ENCODE peak calls at places on chromosome 6, in five cellular contexts. U is A549, G is fibroblast of lung, A is brain microvascular endothelial cell, F is dorsolateral prefrontal cortex. K is an unnamed sample.

GRCh38 chr6:56724455-56724854 is 81.8 kb upstream of the DST start:
- DNase-seq in G (peak), F (no peak), U (no peak), A (peak), K (no peak)

GRCh38 chr6:21305827-21306469 is 287.6 kb upstream of the SOX4 start:
- DNase-seq in F (no peak), G (peak), A (no peak), U (peak), K (peak)

GRCh38 chr6:167708501-167709094 is 118.1 kb upstream of the AFDN start:
- DNase-seq in G (no peak), U (no peak), A (no peak), F (no peak), K (no peak)

GRCh38 chr6:117482240-117483003 is at the start of gene DCBLD1:
- DNase-seq in F (peak), G (peak), A (peak), U (peak), K (peak)

GRCh38 chr6:71727632-71728294 is 158.6 kb upstream of the RIMS1 start:
- DNase-seq in U (no peak), G (no peak), F (no peak), A (peak), K (no peak)

GRCh38 chr6:96716221-96716620 is 121.1 kb downstream of the GPR63 start:
- DNase-seq in U (no peak), F (no peak), A (no peak), G (no peak), K (no peak)

GRCh38 chr6:506508-506907 is 115.0 kb downstream of the IRF4 start:
- DNase-seq in U (no peak), A (no peak), G (no peak), F (no peak), K (no peak)

GRCh38 chr6:33427585-33428218 is 7.8 kb downstream of the SYNGAP1 start:
- DNase-seq in U (peak), G (no peak), F (peak), A (no peak), K (peak)

GRCh38 chr6:15621203-15622044 is 41.4 kb downstream of the DTNBP1 start:
- DNase-seq in G (no peak), A (peak), U (no peak), F (peak), K (no peak)

GRCh38 chr6:340991-341827 is 48.9 kb downstream of the DUSP22 start:
- DNase-seq in F (no peak), G (no peak), A (no peak), U (no peak), K (no peak)

GRCh38 chr6:36349240-36349639 is 12.6 kb upstream of the BNIP5 start:
- DNase-seq in F (no peak), A (no peak), G (no peak), U (no peak), K (peak)

GRCh38 chr6:154229796-154230195 is 126.8 kb downstream of the IPCEF1 start:
- DNase-seq in U (no peak), A (no peak), G (no peak), F (no peak), K (no peak)

GRCh38 chr6:19368511-19368910 is 468.7 kb upstream of the ID4 start:
- DNase-seq in F (no peak), A (peak), G (peak), U (no peak), K (peak)

GRCh38 chr6:37538107-37538506 is 38.4 kb upstream of the CCDC167 start:
- DNase-seq in A (no peak), U (peak), F (no peak), G (no peak), K (peak)

GRCh38 chr6:14934011-14934410 is 311.9 kb upstream of the JARID2 start:
- DNase-seq in U (no peak), F (no peak), A (no peak), G (no peak), K (no peak)

GRCh38 chr6:39791311-39791710 is 865 bp upstream of the DAAM2 start:
- DNase-seq in G (peak), A (no peak), U (no peak), F (no peak), K (no peak)

GRCh38 chr6:33638581-33638980 is 17.5 kb downstream of the ITPR3 start:
- DNase-seq in A (no peak), F (no peak), U (no peak), G (no peak), K (no peak)

GRCh38 chr6:163387317-163387716 is 27.2 kb upstream of the QKI start:
- DNase-seq in G (no peak), U (no peak), A (no peak), F (no peak), K (peak)

GRCh38 chr6:124961784-124962611 is at the start of gene RNF217:
- DNase-seq in F (peak), G (peak), A (peak), U (peak), K (peak)

GRCh38 chr6:87139236-87139635 is 16.1 kb upstream of the ZNF292 start:
- DNase-seq in F (no peak), U (peak), G (peak), A (peak), K (peak)

GRCh38 chr6:25660512-25660911 is 8.5 kb downstream of the SCGN start:
- DNase-seq in G (peak), F (no peak), A (peak), U (peak), K (peak)

GRCh38 chr6:31585531-31585930 is 546 bp upstream of the LST1 start:
- DNase-seq in A (no peak), F (no peak), U (peak), G (no peak), K (no peak)

GRCh38 chr6:54817236-54817635 is 29.3 kb upstream of the FAM83B start:
- DNase-seq in U (no peak), A (no peak), G (no peak), F (no peak), K (no peak)

GRCh38 chr6:110098511-110099116 is 80.9 kb downstream of the WASF1 start:
- DNase-seq in F (no peak), G (no peak), A (no peak), U (no peak), K (peak)

GRCh38 chr6:47655719-47656595 is 42.4 kb upstream of the ADGRF4 start:
- DNase-seq in A (no peak), U (peak), G (peak), F (no peak), K (peak)

GRCh38 chr6:47413752-47414516 is 63.7 kb upstream of the CD2AP start:
- DNase-seq in G (peak), U (peak), A (peak), F (peak), K (peak)

GRCh38 chr6:153167026-153167891 is 36.2 kb upstream of the RGS17 start:
- DNase-seq in A (peak), G (peak), U (peak), F (no peak), K (peak)

GRCh38 chr6:156618600-156619205 is 158.5 kb upstream of the ARID1B start:
- DNase-seq in G (peak), U (no peak), F (no peak), A (no peak), K (no peak)

GRCh38 chr6:88165877-88166492 is at the start of gene CNR1:
- DNase-seq in A (peak), U (peak), G (peak), F (peak), K (peak)

GRCh38 chr6:72770959-72771358 is 149.1 kb downstream of the KCNQ5 start:
- DNase-seq in U (no peak), A (no peak), F (no peak), G (no peak), K (no peak)

GRCh38 chr6:35016417-35017221 is 124.5 kb downstream of the TCP11 start:
- DNase-seq in F (no peak), A (no peak), U (no peak), G (peak), K (no peak)

GRCh38 chr6:137451926-137452325 is 42.3 kb downstream of the OLIG3 start:
- DNase-seq in U (no peak), G (peak), A (peak), F (no peak), K (no peak)

GRCh38 chr6:83539678-83540077 is 27.3 kb downstream of the PRSS35 start:
- DNase-seq in U (no peak), G (no peak), A (no peak), F (no peak), K (no peak)

GRCh38 chr6:89350281-89351037 is 2.1 kb downstream of the UBE2J1 start:
- DNase-seq in A (no peak), U (no peak), F (no peak), G (no peak), K (no peak)

GRCh38 chr6:2476376-2476775 is 231.0 kb upstream of the GMDS start:
- DNase-seq in G (peak), A (peak), U (peak), F (no peak), K (peak)

DNA sequence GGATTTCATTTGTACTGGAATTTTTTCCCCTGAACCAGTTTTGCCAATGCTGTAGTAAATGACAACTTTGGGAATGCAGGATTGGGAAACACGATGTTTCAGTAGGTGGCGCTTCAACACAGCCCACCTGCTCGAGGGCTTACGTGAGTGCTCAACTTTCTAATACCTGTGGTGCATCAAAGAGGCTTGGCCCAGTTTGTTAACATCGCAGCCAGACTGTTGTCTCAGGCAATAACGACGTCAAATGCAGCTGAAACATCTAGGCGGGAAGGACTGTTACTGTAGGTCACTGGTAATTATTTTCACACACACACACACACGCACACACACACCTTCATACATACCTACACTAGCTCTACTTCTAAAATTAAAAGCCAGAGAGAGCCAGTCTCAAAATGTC is 815.5 kb upstream of the SLC35B3 start:
- DNase-seq in G (peak), F (no peak), U (peak), A (peak), K (peak)
- TF ChIP-seq CTCF in G (peak), F (peak), U (peak), A (peak), K (peak)

GRCh38 chr6:135936606-135937005 is 85.1 kb downstream of the PDE7B start:
- DNase-seq in F (no peak), U (peak), G (peak), A (peak), K (peak)
- H3K27ac ChIP-seq in F (no peak), U (peak), G (peak), A (peak), K (peak)

GRCh38 chr6:45081634-45082033 is 246.5 kb upstream of the RUNX2 start:
- DNase-seq in F (no peak), A (no peak), G (no peak), U (no peak), K (no peak)
- TF ChIP-seq CTCF in F (no peak), A (no peak), G (no peak), U (no peak), K (no peak)

DNA sequence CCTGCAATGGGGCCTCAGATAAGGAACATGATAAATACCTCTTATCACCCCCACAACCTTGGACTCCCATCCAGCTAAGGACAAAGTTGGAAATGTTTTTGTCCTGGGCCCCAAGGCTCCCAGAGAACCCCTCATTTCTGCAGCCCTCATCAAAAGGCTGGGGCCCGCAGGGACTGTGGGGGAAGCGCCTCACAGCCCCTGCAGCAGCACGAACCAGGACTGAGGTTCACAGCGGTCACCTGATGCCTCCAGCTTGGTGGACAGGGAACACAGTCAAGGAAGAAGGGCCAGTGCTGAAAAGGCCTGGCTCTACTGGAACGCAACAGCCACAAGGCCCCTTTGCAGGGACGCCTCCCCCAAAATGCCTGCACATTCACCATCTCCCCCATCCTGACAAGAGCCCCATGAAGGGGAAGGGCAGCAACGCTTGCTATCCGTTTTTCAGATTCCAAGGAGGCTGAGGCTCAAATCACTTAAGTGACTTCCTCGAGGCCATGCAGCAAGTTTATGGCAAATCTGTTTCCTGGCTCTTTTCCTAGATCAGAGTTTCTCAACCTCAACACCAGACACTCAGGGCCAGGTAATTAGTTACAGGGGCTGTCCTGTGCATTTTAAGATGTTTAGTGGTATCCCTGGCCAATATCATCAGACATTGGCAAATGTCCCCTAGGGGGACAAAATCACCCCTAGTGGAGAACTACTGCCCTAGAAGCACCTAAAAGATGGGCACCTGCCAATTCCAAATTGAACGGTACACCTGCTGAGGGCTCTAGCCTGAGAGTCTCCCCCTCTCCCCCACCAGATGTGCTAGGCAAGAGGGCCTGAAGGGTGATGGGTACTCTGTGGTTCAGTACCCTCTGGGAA is 10.5 kb downstream of the TFEB start:
- DNase-seq in G (no peak), U (no peak), A (no peak), F (no peak), K (no peak)
- H3K27ac ChIP-seq in G (no peak), U (peak), A (no peak), F (peak), K (peak)

GRCh38 chr6:28537065-28537464 is 11.4 kb downstream of the GPX5 start:
- DNase-seq in U (no peak), F (no peak), A (peak), G (peak), K (no peak)

GRCh38 chr6:28537509-28538140 is 11.9 kb downstream of the GPX5 start:
- DNase-seq in G (peak), A (peak), U (peak), F (no peak), K (no peak)

GRCh38 chr6:28531479-28532128 is 5.9 kb downstream of the GPX5 start:
- DNase-seq in U (peak), G (no peak), F (no peak), A (no peak), K (no peak)

GRCh38 chr6:28530777-28531176 is 5.1 kb downstream of the GPX5 start:
- DNase-seq in F (no peak), U (no peak), G (no peak), A (no peak), K (no peak)

GRCh38 chr6:28534880-28535279 is 9.2 kb downstream of the GPX5 start:
- DNase-seq in U (no peak), G (no peak), A (no peak), F (no peak), K (no peak)
- TF ChIP-seq CTCF in U (no peak), G (no peak), A (no peak), F (no peak), K (no peak)

DNA sequence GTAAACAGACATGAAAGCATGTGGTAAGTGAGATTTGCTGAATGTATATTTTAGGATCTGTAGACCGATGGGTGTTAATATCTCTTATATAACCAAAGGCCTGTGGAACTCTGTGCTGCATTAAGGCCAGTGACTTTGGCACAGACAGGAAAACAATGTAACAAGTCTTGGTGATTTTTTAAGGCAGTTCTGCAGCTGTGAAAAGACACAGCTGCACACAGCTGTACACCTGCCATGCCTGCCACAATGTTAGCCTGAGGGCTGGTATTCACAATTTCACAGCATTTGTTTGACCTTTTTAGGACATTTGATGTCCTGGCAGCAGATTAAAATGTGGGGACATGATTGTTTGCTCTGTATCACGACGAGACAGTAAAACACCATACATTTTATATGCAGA is 6.1 kb downstream of the SOBP start:
- DNase-seq in F (no peak), A (no peak), G (no peak), U (no peak), K (no peak)
- H3K27ac ChIP-seq in F (peak), A (no peak), G (no peak), U (no peak), K (no peak)

DNA sequence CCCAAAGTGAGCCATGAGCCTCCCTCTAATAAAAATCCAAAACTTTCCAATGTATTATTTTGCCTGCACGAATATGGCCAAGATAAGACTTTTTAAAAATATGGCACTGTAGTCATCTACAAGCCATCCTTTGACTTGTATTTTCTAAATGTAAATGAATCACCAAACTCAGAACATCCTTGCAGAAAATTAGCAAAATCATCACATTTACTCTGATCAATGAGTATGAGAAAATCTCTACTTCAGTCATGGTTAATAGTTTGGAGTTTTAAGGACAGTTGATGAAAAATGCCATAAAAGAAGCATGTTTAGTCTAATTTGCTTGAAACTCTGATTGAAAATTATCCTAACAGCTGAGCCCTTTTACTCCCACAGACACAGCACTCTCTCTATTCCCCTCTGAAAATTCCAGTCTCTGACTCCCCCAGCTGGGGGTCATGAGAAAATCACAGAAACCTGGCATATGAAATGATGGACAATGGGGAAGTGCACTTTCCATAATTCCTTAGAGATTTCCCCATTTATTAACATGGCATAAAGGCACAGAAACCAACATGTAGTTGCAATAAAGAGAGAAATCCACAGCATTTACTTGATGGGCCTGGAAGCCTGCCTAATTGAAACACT is 214.1 kb downstream of the WDR27 start:
- DNase-seq in G (peak), A (no peak), F (no peak), U (no peak), K (peak)
- TF ChIP-seq CTCF in G (peak), A (peak), F (peak), U (no peak), K (no peak)

GRCh38 chr6:13415276-13415675 is 72.1 kb downstream of the GFOD1 start:
- DNase-seq in G (no peak), F (no peak), U (no peak), A (no peak), K (no peak)
- H3K27ac ChIP-seq in G (no peak), F (peak), U (no peak), A (no peak), K (no peak)

GRCh38 chr6:159168536-159169192 is 536 bp upstream of the FNDC1 start:
- DNase-seq in G (peak), F (no peak), U (peak), A (peak), K (no peak)
- TF ChIP-seq CTCF in G (peak), F (no peak), U (no peak), A (peak), K (no peak)

GRCh38 chr6:3654898-3655297 is 96.6 kb downstream of the PXDC1 start:
- DNase-seq in G (no peak), A (no peak), U (no peak), F (no peak), K (no peak)
- H3K27ac ChIP-seq in G (no peak), A (no peak), U (no peak), F (no peak), K (no peak)